ENCODE peak calls at places on chromosomes 16 and 17, in seven cellular contexts. D is tibial nerve, B is endothelial cell of umbilical vein, R is PC-3, O is breast epithelium, N is stomach, G is Peyer's patch. S is an unnamed sample. For H3K4me1, the result is how much of the 10 kb centered on the place peaks cover.

GRCh38 chr17:59638553-59638952 is 18.9 kb downstream of the CLTC start:
- DNase-seq in D (no peak), B (no peak), R (no peak), O (no peak), N (no peak), G (no peak), S (no peak)

GRCh38 chr16:83116274-83116892 is 489.6 kb downstream of the CDH13 start:
- DNase-seq in D (no peak), B (no peak), R (no peak), O (no peak), N (no peak), G (no peak), S (no peak)

GRCh38 chr16:62014534-62014933 is 21.7 kb downstream of the CDH8 start:
- DNase-seq in D (no peak), B (no peak), R (no peak), O (no peak), N (no peak), G (no peak), S (no peak)

GRCh38 chr17:80879723-80880649 is 111.7 kb upstream of the CHMP6 start:
- DNase-seq in D (no peak), B (no peak), R (no peak), O (peak), N (no peak), G (no peak), S (no peak)

GRCh38 chr17:77011173-77012011 is 129.4 kb upstream of the SEC14L1 start:
- DNase-seq in D (peak), B (peak), R (peak), O (no peak), N (peak), G (no peak), S (no peak)

GRCh38 chr16:82440336-82440735 is 186.4 kb upstream of the CDH13 start:
- DNase-seq in D (no peak), B (no peak), R (no peak), O (no peak), N (no peak), G (no peak), S (peak)

GRCh38 chr16:17368511-17368910 is 102.2 kb downstream of the XYLT1 start:
- DNase-seq in D (no peak), B (no peak), R (no peak), O (no peak), N (no peak), G (no peak), S (no peak)

GRCh38 chr17:5492970-5493369 is 6.6 kb downstream of the MIS12 start:
- DNase-seq in D (no peak), B (no peak), R (no peak), O (no peak), N (no peak), G (no peak), S (no peak)

GRCh38 chr17:74437702-74438101 is 5.8 kb downstream of the GPRC5C start:
- DNase-seq in D (no peak), B (no peak), R (no peak), O (no peak), N (no peak), G (no peak), S (no peak)

GRCh38 chr16:72877374-72878028 is 170.4 kb downstream of the ZFHX3 start:
- DNase-seq in D (no peak), B (peak), R (peak), O (no peak), N (no peak), G (no peak), S (no peak)

GRCh38 chr17:28892024-28892423 is 5.5 kb downstream of the FLOT2 start:
- DNase-seq in D (no peak), B (no peak), R (no peak), O (no peak), N (no peak), G (no peak), S (no peak)

GRCh38 chr17:40177275-40177874 is at the start of gene RAPGEFL1:
- DNase-seq in D (peak), B (peak), R (no peak), O (peak), N (peak), G (peak), S (peak)

GRCh38 chr16:68995011-68995504 is 110.4 kb upstream of the HAS3 start:
- DNase-seq in D (no peak), B (peak), R (peak), O (no peak), N (no peak), G (no peak), S (no peak)

GRCh38 chr16:57536306-57537193 is at the start of gene CCDC102A:
- DNase-seq in D (no peak), B (peak), R (peak), O (peak), N (peak), G (no peak), S (no peak)

GRCh38 chr16:57224651-57225335 is 20.3 kb upstream of the ARL2BP start:
- DNase-seq in D (no peak), B (no peak), R (no peak), O (no peak), N (no peak), G (no peak), S (no peak)

GRCh38 chr17:82752371-82753200 is 721 bp downstream of the TBCD start:
- DNase-seq in D (no peak), B (peak), R (no peak), O (no peak), N (no peak), G (no peak), S (peak)

GRCh38 chr17:39536468-39536867 is 71.3 kb downstream of the NEUROD2 start:
- DNase-seq in D (no peak), B (no peak), R (no peak), O (no peak), N (no peak), G (no peak), S (no peak)

GRCh38 chr17:27540300-27541105 is 84.3 kb downstream of the KSR1 start:
- DNase-seq in D (peak), B (no peak), R (peak), O (peak), N (peak), G (peak), S (peak)

GRCh38 chr16:29873319-29873718 is 10.3 kb upstream of the CDIPT start:
- DNase-seq in D (no peak), B (no peak), R (no peak), O (no peak), N (no peak), G (no peak), S (no peak)

GRCh38 chr17:17837966-17838962 is 1.5 kb upstream of the SREBF1 start:
- DNase-seq in D (peak), B (peak), R (peak), O (no peak), N (no peak), G (peak), S (peak)
- H3K4me1 ChIP-seq in D (half or more), B (half or more), R (half or more), O (under half), N (half or more), G (under half), S (under half)

DNA sequence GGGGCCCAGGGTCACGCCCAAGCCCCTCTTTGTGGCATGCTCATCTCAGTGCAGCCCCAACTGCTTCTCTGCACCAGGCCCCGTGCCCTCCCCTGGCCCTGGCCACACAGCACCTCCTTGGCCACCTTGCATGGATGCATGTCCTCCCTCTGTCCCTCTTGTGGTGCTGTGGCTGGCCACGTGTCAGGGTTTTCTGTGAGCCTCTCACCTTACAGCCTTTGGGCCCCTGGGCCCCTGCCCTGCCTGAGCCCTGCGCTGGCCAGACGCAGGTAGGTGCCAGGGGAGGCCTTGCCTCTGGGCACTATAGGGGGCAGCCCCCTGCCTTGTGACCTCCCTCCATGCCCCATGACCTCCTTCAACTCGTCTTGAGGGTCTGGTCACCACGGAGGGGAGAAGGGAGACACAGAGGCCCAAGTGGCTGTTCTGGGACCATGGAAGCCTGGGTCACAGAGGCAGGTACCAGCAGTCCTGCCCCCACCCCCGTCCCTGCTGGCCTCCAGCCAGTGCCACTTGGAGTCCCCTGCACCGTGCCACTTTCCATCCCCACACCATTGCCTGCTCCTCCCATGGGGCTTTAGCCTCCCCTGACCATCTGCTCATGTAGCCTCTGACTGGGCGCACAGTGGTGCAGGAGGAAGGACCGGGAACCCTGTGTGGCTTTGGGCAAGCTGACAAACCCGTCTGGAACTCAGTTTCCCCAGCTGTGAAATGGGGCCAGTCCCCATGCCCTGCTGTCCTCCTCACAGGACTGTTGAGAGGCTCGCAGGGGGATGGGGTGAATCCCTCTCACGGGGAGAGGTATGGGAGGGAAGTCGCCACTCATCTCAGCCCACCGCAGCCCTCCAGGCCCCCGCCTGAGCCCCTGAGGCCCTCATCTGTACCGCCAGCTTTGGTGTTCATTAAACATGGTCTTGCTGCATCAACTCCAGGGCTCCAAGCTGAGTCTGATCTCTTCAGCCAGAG is 11.5 kb upstream of the ATP6V0C start:
- DNase-seq in D (no peak), B (no peak), R (no peak), O (no peak), N (no peak), G (no peak), S (no peak)
- H3K27ac ChIP-seq in D (peak), B (no peak), R (no peak), O (no peak), N (peak), G (no peak), S (no peak)

GRCh38 chr16:88977028-88977844 is at the start of gene CBFA2T3:
- DNase-seq in D (peak), B (peak), R (no peak), O (peak), N (peak), G (peak), S (peak)
- H3K4me1 ChIP-seq in D (under half), B (under half), R (under half), O (under half), N (under half), G (under half), S (under half)

DNA sequence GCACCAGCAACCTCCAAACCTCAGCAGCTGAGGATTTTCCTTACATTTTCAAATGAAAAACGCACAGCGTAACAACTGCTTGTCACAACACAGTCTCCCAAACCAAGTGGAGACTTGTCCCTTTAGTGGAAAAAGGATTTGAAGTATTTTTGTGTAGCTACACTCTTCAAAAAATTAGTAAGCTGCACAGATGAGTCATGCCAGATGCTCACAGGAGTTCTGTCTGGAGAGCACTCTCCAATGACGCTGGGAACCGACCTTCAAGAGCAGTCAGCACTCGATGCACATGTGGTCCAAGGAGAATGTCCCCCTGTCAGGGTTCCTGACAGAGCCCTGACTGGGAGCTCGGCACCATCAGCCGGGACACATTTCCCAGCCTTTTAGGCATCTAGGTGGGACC is 39.8 kb downstream of the MAP1LC3B start:
- DNase-seq in D (no peak), B (no peak), R (peak), O (no peak), N (no peak), G (no peak), S (no peak)
- H3K27ac ChIP-seq in D (no peak), B (no peak), R (no peak), O (no peak), N (no peak), G (no peak), S (peak)

GRCh38 chr17:75773121-75773807 is 8.3 kb upstream of the GALK1 start:
- DNase-seq in D (no peak), B (no peak), R (no peak), O (peak), N (no peak), G (peak), S (no peak)

GRCh38 chr17:75774988-75775668 is 9.5 kb upstream of the UNK start:
- DNase-seq in D (no peak), B (no peak), R (peak), O (peak), N (no peak), G (no peak), S (no peak)

GRCh38 chr17:75774471-75774987 is 9.5 kb upstream of the GALK1 start:
- DNase-seq in D (no peak), B (no peak), R (no peak), O (no peak), N (no peak), G (peak), S (no peak)

GRCh38 chr17:75771334-75772281 is 6.6 kb upstream of the GALK1 start:
- DNase-seq in D (no peak), B (no peak), R (peak), O (peak), N (no peak), G (peak), S (no peak)

GRCh38 chr17:75773808-75774470 is 8.9 kb upstream of the GALK1 start:
- DNase-seq in D (no peak), B (no peak), R (no peak), O (peak), N (no peak), G (peak), S (no peak)
- H3K4me1 ChIP-seq in D (under half), B (under half), R (under half), O (under half), N (under half), G (under half), S (under half)

GRCh38 chr17:63703029-63703428 is 3.1 kb upstream of the LIMD2 start:
- DNase-seq in D (no peak), B (no peak), R (no peak), O (no peak), N (no peak), G (peak), S (no peak)
- H3K27ac ChIP-seq in D (no peak), B (no peak), R (no peak), O (no peak), N (peak), G (no peak), S (no peak)

DNA sequence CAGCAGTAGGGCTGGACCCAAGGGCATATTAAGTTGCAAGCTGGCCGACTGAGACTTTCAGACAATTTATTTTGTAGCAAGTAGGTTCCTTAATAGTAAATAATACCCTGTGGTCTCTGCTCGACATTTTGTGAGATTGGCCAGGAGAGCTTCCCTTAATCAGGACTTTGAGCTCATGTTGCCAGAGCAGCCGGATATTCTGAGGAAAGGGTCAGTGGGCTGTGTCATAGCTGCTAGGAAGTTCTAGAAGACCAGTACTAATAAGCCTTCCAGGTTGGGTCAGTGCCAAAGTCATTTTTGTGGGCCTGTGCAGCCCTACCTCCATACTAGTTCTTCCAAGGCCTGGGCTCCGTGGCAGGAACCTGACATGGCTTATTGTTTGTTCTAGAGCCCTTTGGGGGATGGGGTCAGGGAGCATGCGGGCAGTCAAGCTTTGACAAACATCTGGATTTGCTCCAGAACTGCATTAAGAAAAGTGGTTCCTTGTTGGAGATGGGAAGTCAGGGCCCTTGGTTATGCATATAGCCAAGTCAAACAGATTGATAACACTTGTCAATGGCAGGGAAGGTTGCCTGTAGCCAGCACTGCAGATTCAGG is 7.5 kb downstream of the ALKBH5 start:
- DNase-seq in D (peak), B (peak), R (no peak), O (no peak), N (peak), G (no peak), S (peak)
- H3K4me1 ChIP-seq in D (half or more), B (half or more), R (under half), O (under half), N (half or more), G (under half), S (under half)

GRCh38 chr17:4314618-4315017 is 50.8 kb upstream of the ANKFY1 start:
- DNase-seq in D (no peak), B (no peak), R (no peak), O (no peak), N (no peak), G (no peak), S (no peak)
- H3K27ac ChIP-seq in D (no peak), B (no peak), R (no peak), O (no peak), N (no peak), G (no peak), S (no peak)

GRCh38 chr17:57888311-57889216 is 38.7 kb upstream of the MRPS23 start:
- DNase-seq in D (no peak), B (no peak), R (no peak), O (no peak), N (no peak), G (no peak), S (no peak)
- H3K4me1 ChIP-seq in D (under half), B (under half), R (under half), O (under half), N (under half), G (under half), S (under half)